ENCODE peak calls at places on chromosomes 5 and 9, in seven cellular contexts. One of them, this sample, is unnamed.

GRCh38 chr9:81801190-81801589 is 111.8 kb upstream of the TLE1 start:
- DNase-seq in fibroblast of lung: peak
- DNase-seq in keratinocyte: no peak
- DNase-seq in neural progenitor cell: no peak
- DNase-seq in mammary epithelial cell: no peak
- DNase-seq in PC-3: peak
- DNase-seq in hepatocyte: no peak
- DNase-seq in this sample: peak

GRCh38 chr5:150024241-150024984 is 23.9 kb downstream of the HMGXB3 start:
- DNase-seq in neural progenitor cell: no peak
- DNase-seq in keratinocyte: no peak
- DNase-seq in PC-3: no peak
- DNase-seq in mammary epithelial cell: peak
- DNase-seq in hepatocyte: no peak
- DNase-seq in fibroblast of lung: no peak
- DNase-seq in this sample: no peak

GRCh38 chr5:145806923-145807322 is 28.2 kb downstream of the PRELID2 start:
- DNase-seq in keratinocyte: no peak
- DNase-seq in hepatocyte: no peak
- DNase-seq in neural progenitor cell: no peak
- DNase-seq in PC-3: peak
- DNase-seq in fibroblast of lung: no peak
- DNase-seq in mammary epithelial cell: no peak
- DNase-seq in this sample: no peak

GRCh38 chr5:132294728-132295504 is 722 bp downstream of the SLC22A4 start:
- DNase-seq in hepatocyte: peak
- DNase-seq in neural progenitor cell: peak
- DNase-seq in fibroblast of lung: peak
- DNase-seq in PC-3: peak
- DNase-seq in keratinocyte: peak
- DNase-seq in mammary epithelial cell: peak
- DNase-seq in this sample: peak

GRCh38 chr5:171162602-171163001 is 146.4 kb upstream of the TLX3 start:
- DNase-seq in keratinocyte: no peak
- DNase-seq in fibroblast of lung: peak
- DNase-seq in PC-3: peak
- DNase-seq in hepatocyte: peak
- DNase-seq in mammary epithelial cell: no peak
- DNase-seq in neural progenitor cell: peak
- DNase-seq in this sample: peak

GRCh38 chr9:126149661-126150060 is 177.0 kb upstream of the MVB12B start:
- DNase-seq in PC-3: no peak
- DNase-seq in keratinocyte: no peak
- DNase-seq in fibroblast of lung: no peak
- DNase-seq in mammary epithelial cell: no peak
- DNase-seq in neural progenitor cell: no peak
- DNase-seq in hepatocyte: no peak
- DNase-seq in this sample: no peak

GRCh38 chr5:11719888-11720481 is 184.3 kb downstream of the CTNND2 start:
- DNase-seq in PC-3: peak
- DNase-seq in fibroblast of lung: peak
- DNase-seq in mammary epithelial cell: peak
- DNase-seq in hepatocyte: peak
- DNase-seq in neural progenitor cell: peak
- DNase-seq in keratinocyte: no peak
- DNase-seq in this sample: peak

GRCh38 chr9:88947581-88948573 is 43.4 kb upstream of the S1PR3 start:
- DNase-seq in mammary epithelial cell: no peak
- DNase-seq in keratinocyte: no peak
- DNase-seq in neural progenitor cell: no peak
- DNase-seq in hepatocyte: no peak
- DNase-seq in PC-3: no peak
- DNase-seq in fibroblast of lung: peak
- DNase-seq in this sample: peak

GRCh38 chr9:123562844-123563346 is 206.9 kb downstream of the CRB2 start:
- DNase-seq in hepatocyte: no peak
- DNase-seq in fibroblast of lung: peak
- DNase-seq in mammary epithelial cell: peak
- DNase-seq in PC-3: no peak
- DNase-seq in neural progenitor cell: no peak
- DNase-seq in keratinocyte: peak
- DNase-seq in this sample: peak

GRCh38 chr9:92438900-92439526 is 14.7 kb upstream of the OMD start:
- DNase-seq in fibroblast of lung: no peak
- DNase-seq in mammary epithelial cell: no peak
- DNase-seq in neural progenitor cell: no peak
- DNase-seq in PC-3: peak
- DNase-seq in keratinocyte: no peak
- DNase-seq in hepatocyte: peak
- DNase-seq in this sample: no peak

GRCh38 chr9:69535296-69535832 is 136.8 kb downstream of the APBA1 start:
- DNase-seq in keratinocyte: no peak
- DNase-seq in PC-3: no peak
- DNase-seq in fibroblast of lung: peak
- DNase-seq in neural progenitor cell: no peak
- DNase-seq in hepatocyte: no peak
- DNase-seq in mammary epithelial cell: no peak
- DNase-seq in this sample: no peak

GRCh38 chr5:7518947-7519560 is 123.1 kb downstream of the ADCY2 start:
- DNase-seq in keratinocyte: no peak
- DNase-seq in neural progenitor cell: peak
- DNase-seq in hepatocyte: peak
- DNase-seq in fibroblast of lung: no peak
- DNase-seq in mammary epithelial cell: no peak
- DNase-seq in PC-3: no peak
- DNase-seq in this sample: no peak

GRCh38 chr9:74570879-74571512 is 73.9 kb downstream of the RORB start:
- DNase-seq in mammary epithelial cell: peak
- DNase-seq in PC-3: peak
- DNase-seq in neural progenitor cell: peak
- DNase-seq in hepatocyte: peak
- DNase-seq in keratinocyte: no peak
- DNase-seq in fibroblast of lung: peak
- DNase-seq in this sample: no peak

GRCh38 chr9:31615964-31616363 is 768.5 kb upstream of the ACO1 start:
- DNase-seq in mammary epithelial cell: no peak
- DNase-seq in keratinocyte: no peak
- DNase-seq in PC-3: no peak
- DNase-seq in fibroblast of lung: no peak
- DNase-seq in neural progenitor cell: no peak
- DNase-seq in hepatocyte: no peak
- DNase-seq in this sample: no peak

GRCh38 chr9:74245871-74246552 is 251.1 kb upstream of the RORB start:
- DNase-seq in hepatocyte: no peak
- DNase-seq in PC-3: no peak
- DNase-seq in mammary epithelial cell: no peak
- DNase-seq in fibroblast of lung: no peak
- DNase-seq in keratinocyte: no peak
- DNase-seq in neural progenitor cell: no peak
- DNase-seq in this sample: no peak

GRCh38 chr5:176364765-176365662 is at the start of gene ARL10:
- DNase-seq in hepatocyte: peak
- DNase-seq in neural progenitor cell: peak
- DNase-seq in keratinocyte: no peak
- DNase-seq in mammary epithelial cell: no peak
- DNase-seq in PC-3: no peak
- DNase-seq in fibroblast of lung: peak
- DNase-seq in this sample: no peak

GRCh38 chr5:1050449-1051365 is 42.1 kb downstream of the NKD2 start:
- DNase-seq in mammary epithelial cell: no peak
- DNase-seq in hepatocyte: no peak
- DNase-seq in neural progenitor cell: peak
- DNase-seq in PC-3: no peak
- DNase-seq in keratinocyte: no peak
- DNase-seq in fibroblast of lung: no peak
- DNase-seq in this sample: no peak

GRCh38 chr5:8848997-8849585 is 696.8 kb downstream of the SEMA5A start:
- DNase-seq in PC-3: peak
- DNase-seq in fibroblast of lung: peak
- DNase-seq in keratinocyte: no peak
- DNase-seq in mammary epithelial cell: peak
- DNase-seq in hepatocyte: no peak
- DNase-seq in neural progenitor cell: no peak
- DNase-seq in this sample: peak

GRCh38 chr5:106873558-106873957 is 797.2 kb downstream of the EFNA5 start:
- DNase-seq in hepatocyte: no peak
- DNase-seq in neural progenitor cell: no peak
- DNase-seq in fibroblast of lung: no peak
- DNase-seq in keratinocyte: no peak
- DNase-seq in mammary epithelial cell: peak
- DNase-seq in PC-3: peak
- DNase-seq in this sample: no peak

GRCh38 chr5:91119941-91120850 is 262.9 kb downstream of the ARRDC3 start:
- DNase-seq in keratinocyte: no peak
- DNase-seq in PC-3: no peak
- DNase-seq in hepatocyte: peak
- DNase-seq in neural progenitor cell: peak
- DNase-seq in mammary epithelial cell: no peak
- DNase-seq in fibroblast of lung: no peak
- DNase-seq in this sample: no peak
- H3K27ac ChIP-seq in keratinocyte: no peak
- H3K27ac ChIP-seq in PC-3: no peak
- H3K27ac ChIP-seq in hepatocyte: peak
- H3K27ac ChIP-seq in neural progenitor cell: no peak
- H3K27ac ChIP-seq in mammary epithelial cell: no peak
- H3K27ac ChIP-seq in fibroblast of lung: no peak
- H3K27ac ChIP-seq in this sample: no peak

GRCh38 chr5:135030123-135030517 is 3.9 kb downstream of the PITX1 start:
- DNase-seq in PC-3: no peak
- DNase-seq in keratinocyte: no peak
- DNase-seq in mammary epithelial cell: no peak
- DNase-seq in fibroblast of lung: no peak
- DNase-seq in neural progenitor cell: peak
- DNase-seq in hepatocyte: no peak
- DNase-seq in this sample: no peak

GRCh38 chr5:135031813-135032612 is 2.0 kb downstream of the PITX1 start:
- DNase-seq in hepatocyte: no peak
- DNase-seq in mammary epithelial cell: no peak
- DNase-seq in neural progenitor cell: peak
- DNase-seq in PC-3: peak
- DNase-seq in keratinocyte: no peak
- DNase-seq in fibroblast of lung: no peak
- DNase-seq in this sample: no peak

GRCh38 chr5:135032613-135033025 is 1.4 kb downstream of the PITX1 start:
- DNase-seq in hepatocyte: no peak
- DNase-seq in keratinocyte: no peak
- DNase-seq in PC-3: no peak
- DNase-seq in neural progenitor cell: no peak
- DNase-seq in mammary epithelial cell: no peak
- DNase-seq in fibroblast of lung: no peak
- DNase-seq in this sample: no peak

GRCh38 chr5:135030691-135031145 is 3.3 kb downstream of the PITX1 start:
- DNase-seq in neural progenitor cell: peak
- DNase-seq in keratinocyte: no peak
- DNase-seq in hepatocyte: no peak
- DNase-seq in mammary epithelial cell: no peak
- DNase-seq in fibroblast of lung: no peak
- DNase-seq in PC-3: no peak
- DNase-seq in this sample: no peak

DNA sequence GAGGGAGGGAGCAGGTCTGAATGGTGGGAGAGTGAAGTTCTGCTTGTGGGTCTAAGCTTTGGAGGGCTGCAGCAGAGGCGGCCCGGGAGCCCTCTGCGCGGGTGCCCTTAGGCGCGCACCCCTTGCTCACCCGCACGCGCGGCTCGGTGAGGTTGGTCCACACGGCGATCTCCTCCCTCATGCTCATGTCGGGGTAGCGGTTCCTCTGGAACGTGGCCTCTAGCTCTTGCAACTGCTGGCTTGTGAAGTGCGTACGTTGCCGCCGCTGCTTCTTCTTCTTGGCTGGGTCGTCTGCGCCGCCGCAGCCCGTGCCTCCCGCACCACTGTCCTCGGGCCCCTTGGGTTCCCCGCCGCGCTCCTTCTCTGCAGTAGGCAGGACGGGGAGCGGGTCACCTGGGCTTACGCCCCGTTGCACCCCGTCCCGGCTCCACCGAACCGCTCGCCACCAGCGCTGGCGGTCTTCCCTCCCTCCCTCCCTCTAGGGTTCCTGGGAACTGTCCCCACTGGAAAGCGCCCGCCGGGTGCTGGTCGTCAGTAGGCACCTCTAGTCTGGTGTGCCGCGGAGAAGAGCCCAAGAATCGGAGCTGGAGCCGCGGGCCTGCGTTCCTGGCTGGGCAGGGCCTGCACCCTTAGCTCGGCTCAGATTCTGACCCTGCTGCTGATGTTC is 2.7 kb downstream of the PITX1 start:
- DNase-seq in PC-3: no peak
- DNase-seq in mammary epithelial cell: no peak
- DNase-seq in hepatocyte: no peak
- DNase-seq in neural progenitor cell: peak
- DNase-seq in fibroblast of lung: no peak
- DNase-seq in keratinocyte: no peak
- DNase-seq in this sample: no peak
- TF ChIP-seq EZH2 in PC-3: no peak
- TF ChIP-seq EZH2 in mammary epithelial cell: peak
- TF ChIP-seq EZH2 in hepatocyte: no peak
- TF ChIP-seq EZH2 in neural progenitor cell: peak
- TF ChIP-seq EZH2 in fibroblast of lung: peak
- TF ChIP-seq EZH2 in keratinocyte: peak
- TF ChIP-seq EZH2 in this sample: peak

GRCh38 chr9:133054194-133054890 is 7.4 kb upstream of the CEL start:
- DNase-seq in mammary epithelial cell: no peak
- DNase-seq in neural progenitor cell: no peak
- DNase-seq in keratinocyte: no peak
- DNase-seq in PC-3: no peak
- DNase-seq in fibroblast of lung: no peak
- DNase-seq in hepatocyte: no peak
- DNase-seq in this sample: no peak
- H3K27ac ChIP-seq in mammary epithelial cell: no peak
- H3K27ac ChIP-seq in neural progenitor cell: no peak
- H3K27ac ChIP-seq in keratinocyte: no peak
- H3K27ac ChIP-seq in PC-3: no peak
- H3K27ac ChIP-seq in fibroblast of lung: no peak
- H3K27ac ChIP-seq in hepatocyte: no peak
- H3K27ac ChIP-seq in this sample: no peak

DNA sequence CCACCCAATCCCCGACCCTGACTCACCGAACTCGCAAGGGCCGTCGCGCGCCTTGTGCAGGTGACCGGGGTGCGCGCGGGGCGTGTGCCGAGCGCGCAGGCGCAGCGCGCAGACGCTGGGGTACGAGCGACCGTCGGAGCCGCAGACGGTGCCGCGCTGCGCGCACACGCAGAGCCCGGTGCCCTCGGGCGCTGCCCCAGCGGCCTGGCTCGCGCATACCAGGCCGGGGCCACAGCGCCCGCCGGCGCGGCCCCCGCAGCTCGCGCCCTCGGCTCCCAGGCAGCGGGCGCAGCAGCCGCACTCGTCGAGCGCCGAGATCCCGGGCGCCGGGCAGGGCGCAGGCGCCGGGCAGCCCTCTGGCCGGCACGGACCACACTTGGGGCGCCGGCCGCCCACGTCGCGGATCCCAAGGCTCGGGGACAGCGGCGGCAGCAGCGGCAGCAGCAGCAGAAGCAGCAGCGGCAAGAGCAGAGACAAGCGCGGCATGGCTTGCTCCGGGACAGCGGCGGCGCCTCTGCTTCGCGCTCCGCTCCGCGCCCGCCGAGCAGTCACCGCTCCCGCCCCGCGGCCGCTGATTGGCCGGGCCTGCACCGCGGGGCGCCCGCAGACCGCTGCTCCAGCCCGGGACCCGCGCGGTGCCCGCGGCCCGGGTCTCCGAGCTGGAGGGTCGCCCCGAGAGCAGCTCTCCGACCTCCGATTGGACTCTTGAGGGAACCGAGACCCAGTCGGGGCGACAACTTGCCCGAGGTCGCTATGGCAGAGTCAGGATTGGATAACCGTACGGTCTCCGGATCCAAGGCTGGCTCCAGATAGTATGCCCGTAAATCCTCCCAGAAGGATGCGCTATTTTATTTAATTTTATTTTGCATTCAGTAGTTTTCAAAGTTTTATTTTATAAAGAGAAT is at the start of gene IGFBPL1:
- DNase-seq in fibroblast of lung: peak
- DNase-seq in hepatocyte: peak
- DNase-seq in PC-3: no peak
- DNase-seq in keratinocyte: no peak
- DNase-seq in mammary epithelial cell: peak
- DNase-seq in neural progenitor cell: peak
- DNase-seq in this sample: no peak
- TF ChIP-seq EZH2 in fibroblast of lung: no peak
- TF ChIP-seq EZH2 in hepatocyte: peak
- TF ChIP-seq EZH2 in PC-3: peak
- TF ChIP-seq EZH2 in keratinocyte: peak
- TF ChIP-seq EZH2 in mammary epithelial cell: peak
- TF ChIP-seq EZH2 in neural progenitor cell: no peak
- TF ChIP-seq EZH2 in this sample: peak

This sample was measured in astrocyte.